ENCODE peak calls at places on chromosomes 6 and 20, in five cellular contexts. Q is H9, U is neuronal stem cell, K is IMR-90, E is H1. X is an unnamed sample.

GRCh38 chr6:148415511-148416286 is 73.1 kb downstream of the SASH1 start:
- DNase-seq in Q (no peak), U (no peak), K (no peak), E (no peak), X (no peak)

GRCh38 chr6:108544586-108544985 is 16.1 kb upstream of the FOXO3 start:
- DNase-seq in Q (no peak), U (no peak), K (peak), E (no peak), X (peak)

GRCh38 chr6:127023001-127023778 is 95.3 kb upstream of the RSPO3 start:
- DNase-seq in Q (no peak), U (no peak), K (no peak), E (no peak), X (no peak)

GRCh38 chr6:53436904-53437303 is 88.2 kb upstream of the ELOVL5 start:
- DNase-seq in Q (no peak), U (no peak), K (peak), E (no peak), X (no peak)

GRCh38 chr20:20814685-20815084 is 102.2 kb upstream of the RALGAPA2 start:
- DNase-seq in Q (peak), U (no peak), K (no peak), E (peak), X (peak)

GRCh38 chr6:148524509-148524908 is 181.9 kb downstream of the SASH1 start:
- DNase-seq in Q (no peak), U (no peak), K (peak), E (no peak), X (no peak)

GRCh38 chr6:13916230-13916944 is 8.4 kb upstream of the RNF182 start:
- DNase-seq in Q (no peak), U (no peak), K (peak), E (no peak), X (no peak)

GRCh38 chr6:4348462-4349112 is 213.2 kb upstream of the ECI2 start:
- DNase-seq in Q (no peak), U (no peak), K (peak), E (no peak), X (no peak)

GRCh38 chr6:134551245-134551960 is 233.5 kb upstream of the SGK1 start:
- DNase-seq in Q (no peak), U (no peak), K (peak), E (no peak), X (peak)

GRCh38 chr6:32045811-32046449 is 7.7 kb downstream of the CYP21A2 start:
- DNase-seq in Q (no peak), U (no peak), K (no peak), E (no peak), X (no peak)

GRCh38 chr20:46408281-46408731 is 1.9 kb upstream of the ELMO2 start:
- DNase-seq in Q (no peak), U (no peak), K (no peak), E (no peak), X (no peak)

GRCh38 chr20:20450461-20451027 is 82.6 kb downstream of the INSM1 start:
- DNase-seq in Q (no peak), U (no peak), K (no peak), E (no peak), X (no peak)

GRCh38 chr6:16320533-16321340 is 82.3 kb downstream of the GMPR start:
- DNase-seq in Q (no peak), U (no peak), K (peak), E (no peak), X (no peak)

GRCh38 chr20:63167918-63168520 is 47.9 kb downstream of the YTHDF1 start:
- DNase-seq in Q (peak), U (no peak), K (no peak), E (no peak), X (no peak)

GRCh38 chr6:137519629-137520176 is 25.5 kb upstream of the OLIG3 start:
- DNase-seq in Q (no peak), U (no peak), K (no peak), E (no peak), X (no peak)

GRCh38 chr6:158653577-158654354 is 3.9 kb downstream of the SYTL3 start:
- DNase-seq in Q (no peak), U (no peak), K (peak), E (no peak), X (no peak)

GRCh38 chr20:63519765-63520593 is 586 bp upstream of the PPDPF start:
- DNase-seq in Q (peak), U (peak), K (peak), E (no peak), X (no peak)

GRCh38 chr6:24431045-24431451 is 28.3 kb downstream of the MRS2 start:
- DNase-seq in Q (no peak), U (no peak), K (peak), E (peak), X (peak)

GRCh38 chr6:53268858-53269608 is 79.7 kb downstream of the ELOVL5 start:
- DNase-seq in Q (no peak), U (no peak), K (no peak), E (no peak), X (no peak)

GRCh38 chr20:48904566-48905321 is 16.8 kb upstream of the ARFGEF2 start:
- DNase-seq in Q (peak), U (peak), K (peak), E (no peak), X (peak)

GRCh38 chr6:28295326-28295725 is 14.0 kb downstream of the PGBD1 start:
- DNase-seq in Q (no peak), U (no peak), K (no peak), E (no peak), X (no peak)

GRCh38 chr6:152150196-152150595 is 342.7 kb downstream of the ESR1 start:
- DNase-seq in Q (no peak), U (no peak), K (no peak), E (no peak), X (no peak)

GRCh38 chr6:152147269-152147668 is 339.8 kb downstream of the ESR1 start:
- DNase-seq in Q (no peak), U (no peak), K (no peak), E (no peak), X (no peak)

GRCh38 chr6:152148412-152148811 is 340.9 kb downstream of the ESR1 start:
- DNase-seq in Q (no peak), U (no peak), K (no peak), E (no peak), X (no peak)

GRCh38 chr6:152143359-152143758 is 335.9 kb downstream of the ESR1 start:
- DNase-seq in Q (no peak), U (no peak), K (no peak), E (no peak), X (no peak)

GRCh38 chr6:152146385-152146784 is 338.9 kb downstream of the ESR1 start:
- DNase-seq in Q (no peak), U (no peak), K (peak), E (no peak), X (no peak)
- H3K27ac ChIP-seq in Q (no peak), U (no peak), K (no peak), E (no peak), X (no peak)

GRCh38 chr20:3409417-3409816 is 1.9 kb upstream of the DNAAF9 start:
- DNase-seq in Q (no peak), U (no peak), K (no peak), E (no peak), X (no peak)

GRCh38 chr20:3410464-3410863 is 3.0 kb upstream of the DNAAF9 start:
- DNase-seq in Q (no peak), U (no peak), K (no peak), E (no peak), X (no peak)

GRCh38 chr20:3412600-3413392 is 5.3 kb upstream of the DNAAF9 start:
- DNase-seq in Q (no peak), U (no peak), K (no peak), E (no peak), X (no peak)

GRCh38 chr20:3414122-3414521 is 6.7 kb upstream of the DNAAF9 start:
- DNase-seq in Q (no peak), U (no peak), K (no peak), E (no peak), X (no peak)

GRCh38 chr20:3413393-3413889 is 6.0 kb upstream of the DNAAF9 start:
- DNase-seq in Q (no peak), U (no peak), K (no peak), E (no peak), X (no peak)
- H2BK15ac ChIP-seq in Q (no peak), U (no peak), K (no peak), E (no peak), X (no peak)

DNA sequence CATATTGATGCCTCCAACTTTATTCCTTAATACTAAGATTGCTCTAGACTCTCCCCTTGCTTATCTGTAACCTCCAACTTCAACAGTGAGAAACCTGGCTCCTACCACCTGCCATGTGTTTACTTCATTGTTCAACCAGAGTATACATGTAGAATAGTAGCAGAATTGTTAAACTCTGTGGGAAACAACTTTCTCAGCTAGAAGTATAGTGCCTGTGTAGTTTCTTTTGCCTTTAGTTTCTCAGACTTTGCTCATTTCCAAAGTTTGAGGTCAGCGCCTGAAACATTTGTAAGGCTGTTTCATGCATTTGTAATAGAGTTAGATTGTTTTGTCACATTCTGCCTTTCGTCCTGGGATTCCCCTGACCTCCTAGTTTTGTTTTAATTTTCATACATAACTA is 34.9 kb upstream of the HECA start:
- DNase-seq in Q (no peak), U (no peak), K (no peak), E (no peak), X (no peak)
- H3K9ac ChIP-seq in Q (no peak), U (no peak), K (no peak), E (no peak), X (no peak)

DNA sequence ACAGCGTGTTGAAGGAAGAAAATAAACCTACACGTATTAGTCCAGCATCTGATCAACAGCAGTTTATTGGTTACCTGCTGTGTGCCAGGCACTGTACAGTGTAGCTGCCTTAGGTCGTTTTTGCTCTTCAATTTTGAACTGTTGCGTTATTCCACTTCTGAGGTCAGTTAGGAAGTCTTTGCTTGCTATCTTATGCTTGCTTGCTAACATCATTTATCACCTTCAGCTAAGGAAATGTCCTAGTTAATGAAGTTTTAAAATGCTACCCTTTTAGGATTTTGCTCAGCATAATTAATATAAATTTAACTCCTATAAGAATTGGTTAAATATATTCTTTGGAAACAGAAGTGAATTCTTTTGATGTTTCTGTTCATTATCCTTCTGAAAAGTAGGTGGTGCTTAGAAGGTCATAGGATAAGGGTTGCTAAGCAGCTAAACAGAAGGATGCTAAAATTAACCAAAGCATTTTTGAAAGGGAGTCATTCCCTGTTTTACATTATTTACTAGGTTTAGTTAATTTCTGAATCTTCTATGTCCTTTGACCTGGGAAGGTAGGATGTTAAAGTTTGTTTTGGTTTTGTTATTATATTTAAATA is 3.4 kb downstream of the RREB1 start:
- DNase-seq in Q (no peak), U (no peak), K (no peak), E (no peak), X (no peak)
- H3K27ac ChIP-seq in Q (no peak), U (no peak), K (no peak), E (no peak), X (no peak)

GRCh38 chr6:30742316-30743098 is at the start of gene FLOT1:
- DNase-seq in Q (peak), U (peak), K (peak), E (peak), X (peak)
- H2BK15ac ChIP-seq in Q (no peak), U (peak), K (peak), E (peak), X (no peak)